ENCODE peak calls at places on chromosomes 13 and 19, in eight cellular contexts. P is right cardiac atrium; K is lower lobe of right lung; O is activated naive CD8-positive, alpha-beta T cell treated with anti-CD3 and anti-CD28 coated beads, Interleukin-2, amount 10 ng/mL, durations not matched to agents 7 days and 5 days; F is heart right ventricle; A is thoracic aorta; X is left lung; B is activated CD8-positive, alpha-beta T cell treated with anti-CD3 and anti-CD28 coated beads for 36 hours. J is an unnamed sample.

GRCh38 chr19:30602661-30603322 is 230.6 kb downstream of the ZNF536 start:
- ATAC-seq in X (no peak), F (no peak), P (no peak), A (no peak), B (no peak), K (no peak), O (no peak), J (no peak)

GRCh38 chr19:6694147-6694815 is 24.3 kb upstream of the TNFSF14 start:
- ATAC-seq in K (peak), B (peak), P (peak), O (no peak), A (no peak), F (no peak), X (peak), J (no peak)

GRCh38 chr13:59715591-59715990 is 448.1 kb downstream of the DIAPH3 start:
- ATAC-seq in A (no peak), F (no peak), O (no peak), B (no peak), P (no peak), K (no peak), X (no peak), J (no peak)

GRCh38 chr13:77678691-77679090 is 18.8 kb upstream of the SLAIN1 start:
- ATAC-seq in X (no peak), A (no peak), P (no peak), K (no peak), O (no peak), F (no peak), B (no peak), J (no peak)

GRCh38 chr13:25654332-25654731 is 282.6 kb downstream of the ATP8A2 start:
- ATAC-seq in K (no peak), F (no peak), P (no peak), B (no peak), A (no peak), O (no peak), X (no peak), J (no peak)

GRCh38 chr19:36423925-36424324 is 5.5 kb upstream of the ZFP82 start:
- ATAC-seq in K (no peak), B (no peak), X (no peak), A (no peak), P (no peak), F (no peak), O (no peak), J (no peak)

GRCh38 chr13:47100214-47100853 is 203.5 kb upstream of the HTR2A start:
- ATAC-seq in X (no peak), F (no peak), O (no peak), A (no peak), B (no peak), K (no peak), P (no peak), J (no peak)

GRCh38 chr13:24142886-24143285 is 17.6 kb upstream of the SPATA13 start:
- ATAC-seq in P (peak), F (no peak), X (no peak), A (no peak), O (no peak), K (no peak), B (no peak), J (no peak)

GRCh38 chr13:40490086-40490723 is 176.2 kb downstream of the FOXO1 start:
- ATAC-seq in F (no peak), X (no peak), P (no peak), A (no peak), O (peak), B (no peak), K (no peak), J (no peak)

GRCh38 chr19:47819841-47820244 is 1.9 kb upstream of the CRX start:
- ATAC-seq in X (no peak), A (no peak), K (no peak), O (no peak), F (no peak), B (no peak), P (no peak), J (no peak)

GRCh38 chr19:35407619-35408018 is 36.8 kb downstream of the GPR42 start:
- ATAC-seq in O (no peak), P (no peak), X (no peak), F (no peak), K (no peak), B (no peak), A (no peak), J (no peak)

GRCh38 chr13:99558570-99559180 is 57.4 kb downstream of the TM9SF2 start:
- ATAC-seq in F (no peak), B (no peak), K (no peak), X (no peak), O (no peak), P (no peak), A (no peak), J (no peak)

GRCh38 chr13:104868806-104869205 is 1666.7 kb downstream of the EFNB2 start:
- ATAC-seq in K (no peak), P (no peak), O (no peak), A (no peak), X (no peak), F (no peak), B (no peak), J (no peak)

GRCh38 chr13:101955764-101956163 is 446.1 kb downstream of the FGF14 start:
- ATAC-seq in P (no peak), K (no peak), X (no peak), O (no peak), F (no peak), B (no peak), A (no peak), J (no peak)

GRCh38 chr19:45524575-45525129 is 17.4 kb downstream of the VASP start:
- ATAC-seq in K (no peak), A (no peak), B (no peak), X (no peak), F (peak), P (no peak), O (no peak), J (no peak)

GRCh38 chr13:50074843-50075242 is 59.6 kb downstream of the KCNRG start:
- ATAC-seq in P (no peak), F (no peak), B (peak), X (no peak), K (no peak), O (no peak), A (no peak), J (no peak)

GRCh38 chr19:13100871-13101589 is 1.6 kb downstream of the LYL1 start:
- ATAC-seq in O (no peak), F (no peak), A (no peak), B (no peak), K (no peak), P (no peak), X (no peak), J (no peak)

GRCh38 chr13:22926176-22927007 is 254.4 kb upstream of the SGCG start:
- ATAC-seq in K (peak), X (peak), B (no peak), A (no peak), P (peak), O (no peak), F (peak), J (peak)